ENCODE peak calls at places on chromosomes 6 and 20, in five cellular contexts. T, O, G, A and K are unnamed samples.

GRCh38 chr6:7974932-7975763 is 64.6 kb upstream of the TXNDC5 start:
- DNase-seq in A (peak), G (peak), T (peak), O (peak), K (peak)

GRCh38 chr6:30490031-30490876 is 945 bp downstream of the HLA-E start:
- DNase-seq in O (peak), G (no peak), T (peak), A (peak), K (peak)

GRCh38 chr6:45554596-45554995 is 176.9 kb upstream of the SUPT3H start:
- DNase-seq in T (no peak), O (no peak), G (no peak), A (no peak), K (no peak)

GRCh38 chr20:61674051-61674450 is 391.6 kb downstream of the TAF4 start:
- DNase-seq in G (no peak), O (no peak), A (no peak), T (no peak), K (no peak)

GRCh38 chr6:38169826-38170526 is 350.4 kb downstream of the ZFAND3 start:
- DNase-seq in O (no peak), G (no peak), T (no peak), A (no peak), K (no peak)

GRCh38 chr6:151275121-151275520 is 35.4 kb downstream of the AKAP12 start:
- DNase-seq in T (no peak), G (no peak), A (no peak), O (no peak), K (no peak)

GRCh38 chr6:47334334-47334733 is 24.6 kb upstream of the TNFRSF21 start:
- DNase-seq in O (no peak), T (no peak), A (no peak), G (peak), K (no peak)

GRCh38 chr20:60868316-60868891 is 383.7 kb upstream of the CDH4 start:
- DNase-seq in G (no peak), A (no peak), O (no peak), T (no peak), K (no peak)

GRCh38 chr20:48456361-48457184 is 371.2 kb downstream of the PREX1 start:
- DNase-seq in O (no peak), A (no peak), G (no peak), T (no peak), K (no peak)

GRCh38 chr6:46090115-46091079 is 39.4 kb upstream of the ENPP4 start:
- DNase-seq in T (peak), G (peak), A (peak), O (peak), K (no peak)

GRCh38 chr6:158004696-158005095 is 23.0 kb downstream of the SYNJ2 start:
- DNase-seq in G (no peak), O (no peak), A (no peak), T (no peak), K (no peak)

GRCh38 chr6:34383171-34383631 is 9.3 kb downstream of the NUDT3 start:
- DNase-seq in G (no peak), A (peak), O (no peak), T (peak), K (no peak)

GRCh38 chr6:22448311-22448711 is 121.1 kb upstream of the HDGFL1 start:
- DNase-seq in A (peak), T (peak), G (peak), O (no peak), K (no peak)

GRCh38 chr6:168671863-168672546 is 231.0 kb downstream of the SMOC2 start:
- DNase-seq in T (no peak), O (no peak), G (no peak), A (peak), K (no peak)

GRCh38 chr20:63409066-63409833 is 48.1 kb upstream of the CHRNA4 start:
- DNase-seq in T (no peak), A (no peak), O (no peak), G (no peak), K (no peak)

GRCh38 chr6:166520905-166521834 is 65.3 kb downstream of the RAMACL start:
- DNase-seq in A (no peak), T (peak), O (no peak), G (peak), K (no peak)

GRCh38 chr6:30730611-30731435 is 10.7 kb downstream of the TUBB start:
- DNase-seq in T (no peak), A (peak), G (peak), O (peak), K (peak)

GRCh38 chr6:83884523-83884922 is 25.0 kb downstream of the CYB5R4 start:
- DNase-seq in G (peak), A (peak), O (peak), T (no peak), K (peak)

GRCh38 chr20:34112600-34113061 is 588 bp upstream of the EIF2S2 start:
- DNase-seq in O (peak), G (no peak), A (no peak), T (peak), K (peak)

GRCh38 chr20:53609501-53610445 is 16.1 kb upstream of the ZNF217 start:
- DNase-seq in A (peak), G (no peak), T (no peak), O (no peak), K (no peak)

GRCh38 chr6:32415521-32416019 is 8.6 kb upstream of the BTNL2 start:
- DNase-seq in G (peak), O (peak), A (peak), T (peak), K (no peak)

GRCh38 chr6:7108964-7109836 is 1.4 kb downstream of the RREB1 start:
- DNase-seq in G (peak), A (peak), T (peak), O (peak), K (peak)